ENCODE peak calls at places on chromosome 1, in ten cellular contexts. I is CD8-positive, alpha-beta memory T cell; L is neural progenitor cell; W is T-helper 9 cell; T is NCI-H2171; Y is cardiac muscle cell; O is stimulated activated CD8-positive, alpha-beta memory T cell treated with anti-CD3 and anti-CD28 coated beads, Interleukin-15, amount 100 ng/mL, for 4 hours; D is AG09319; E is activated T-helper 2 cell treated with anti-CD3 and anti-CD28 coated beads, Interferon-gamma antibody, Interleukin-2, Interleukin-4, amounts not matched to agents 10 μg/mL and 5 μg/mL and 100 μg/mL, durations not matched to agents 14 hours and 24 hours and 36 hours; C is ACHN. N is an unnamed sample.

GRCh38 chr1:16617101-16617727 is 3.9 kb upstream of the NBPF1 start:
- DNase-seq in W (no peak), O (no peak), T (no peak), E (peak), I (no peak), D (no peak), Y (no peak), L (peak), C (no peak), N (no peak)

GRCh38 chr1:180501865-180502360 is 464 bp downstream of the ACBD6 start:
- DNase-seq in D (no peak), I (no peak), O (no peak), E (no peak), Y (no peak), T (peak), L (no peak), W (peak), C (no peak), N (peak)

GRCh38 chr1:52633291-52633754 is 355 bp downstream of the SHISAL2A start:
- DNase-seq in T (no peak), C (no peak), Y (peak), I (peak), L (peak), E (no peak), D (no peak), W (peak), O (peak), N (no peak)

GRCh38 chr1:48572632-48573258 is 100.7 kb upstream of the SPATA6 start:
- DNase-seq in O (no peak), C (peak), I (no peak), D (no peak), W (no peak), Y (peak), E (no peak), L (peak), T (peak), N (no peak)

GRCh38 chr1:103941086-103941485 is 191.4 kb downstream of the AMY1C start:
- DNase-seq in I (no peak), O (no peak), Y (no peak), D (no peak), E (no peak), W (no peak), T (no peak), L (no peak), C (no peak), N (no peak)

GRCh38 chr1:93559045-93559444 is 111.1 kb downstream of the FNBP1L start:
- DNase-seq in D (no peak), I (no peak), O (no peak), E (no peak), Y (no peak), W (no peak), L (no peak), T (no peak), C (no peak), N (no peak)

GRCh38 chr1:41540886-41541591 is 56.6 kb upstream of the EDN2 start:
- DNase-seq in E (no peak), O (no peak), Y (peak), T (no peak), I (no peak), C (no peak), W (no peak), D (no peak), L (peak), N (no peak)

GRCh38 chr1:77977989-77978292 is 931 bp downstream of the FUBP1 start:
- DNase-seq in Y (no peak), D (no peak), W (no peak), T (no peak), I (no peak), C (no peak), E (no peak), O (no peak), L (no peak), N (no peak)

GRCh38 chr1:237387144-237387505 is 345.1 kb downstream of the RYR2 start:
- DNase-seq in C (no peak), O (no peak), Y (no peak), W (no peak), L (no peak), T (no peak), D (no peak), I (no peak), E (no peak), N (no peak)

GRCh38 chr1:160363010-160363409 is 3.9 kb upstream of the NHLH1 start:
- DNase-seq in W (no peak), L (no peak), E (no peak), C (no peak), I (no peak), D (no peak), O (no peak), Y (no peak), T (peak), N (no peak)

GRCh38 chr1:7387053-7387861 is 383.8 kb upstream of the VAMP3 start:
- DNase-seq in O (no peak), I (no peak), C (no peak), T (no peak), D (no peak), Y (peak), L (no peak), E (no peak), W (no peak), N (no peak)

GRCh38 chr1:108817016-108817415 is 39.9 kb downstream of the AKNAD1 start:
- DNase-seq in C (no peak), D (no peak), L (no peak), Y (peak), O (no peak), I (no peak), E (no peak), W (no peak), T (no peak), N (no peak)

GRCh38 chr1:157988002-157988401 is 5.4 kb upstream of the KIRREL1 start:
- DNase-seq in Y (no peak), T (no peak), L (no peak), W (no peak), I (no peak), D (no peak), O (no peak), E (no peak), C (no peak), N (no peak)

GRCh38 chr1:84957956-84958355 is 39.0 kb downstream of the MCOLN2 start:
- DNase-seq in D (no peak), C (no peak), Y (peak), W (no peak), T (no peak), L (no peak), O (no peak), I (no peak), E (no peak), N (no peak)

GRCh38 chr1:11654571-11655262 is at the start of gene FBXO44:
- DNase-seq in L (peak), E (peak), D (no peak), C (no peak), I (peak), Y (peak), W (peak), O (peak), T (peak), N (peak)

GRCh38 chr1:185608166-185608565 is 126.0 kb upstream of the HMCN1 start:
- DNase-seq in T (no peak), C (no peak), O (no peak), E (no peak), L (no peak), I (no peak), W (no peak), Y (no peak), D (no peak), N (no peak)

GRCh38 chr1:72105201-72105600 is 177.1 kb downstream of the NEGR1 start:
- DNase-seq in C (peak), E (no peak), O (no peak), D (no peak), Y (no peak), L (no peak), T (no peak), W (no peak), I (no peak), N (no peak)